ENCODE peak calls at places on chromosomes 6 and 20, in ten cellular contexts. C is HepG2, R is A549, Y is transverse colon, S is ovary, G is GM12878, T is suprapubic skin, A is H1, H is tibial nerve, J is esophagus muscularis mucosa. Q is an unnamed sample.

GRCh38 chr20:63087236-63087871 is 80.6 kb upstream of the BHLHE23 start:
- DNase-seq in C (no peak), R (no peak), Y (peak), S (peak), G (no peak), T (peak), A (no peak), H (no peak), J (no peak), Q (peak)

GRCh38 chr6:90458353-90459224 is 128.3 kb downstream of the MAP3K7 start:
- DNase-seq in C (no peak), R (no peak), Y (no peak), S (no peak), G (no peak), T (no peak), A (no peak), H (no peak), J (no peak), Q (no peak)

GRCh38 chr6:39228111-39228971 is 934 bp downstream of the KCNK5 start:
- DNase-seq in C (no peak), R (no peak), Y (no peak), S (peak), G (no peak), T (no peak), A (no peak), H (no peak), J (no peak), Q (no peak)

GRCh38 chr6:6972456-6972855 is 135.3 kb upstream of the RREB1 start:
- DNase-seq in C (no peak), R (no peak), Y (no peak), S (no peak), G (no peak), T (no peak), A (no peak), H (no peak), J (no peak), Q (no peak)

GRCh38 chr6:125363010-125363359 is 61.2 kb upstream of the HDDC2 start:
- DNase-seq in C (peak), R (no peak), Y (no peak), S (no peak), G (no peak), T (no peak), A (no peak), H (no peak), J (no peak), Q (no peak)

GRCh38 chr6:167778497-167779122 is 48.1 kb upstream of the AFDN start:
- DNase-seq in C (no peak), R (no peak), Y (peak), S (no peak), G (no peak), T (peak), A (no peak), H (no peak), J (no peak), Q (peak)

GRCh38 chr6:132715204-132715603 is 1.3 kb upstream of the VNN1 start:
- DNase-seq in C (peak), R (peak), Y (peak), S (no peak), G (no peak), T (no peak), A (peak), H (no peak), J (no peak), Q (no peak)

GRCh38 chr6:45746046-45746445 is 269.6 kb downstream of the CLIC5 start:
- DNase-seq in C (no peak), R (no peak), Y (no peak), S (no peak), G (no peak), T (no peak), A (no peak), H (no peak), J (peak), Q (no peak)

GRCh38 chr6:161401910-161402309 is 128.0 kb upstream of the AGPAT4 start:
- DNase-seq in C (no peak), R (no peak), Y (no peak), S (no peak), G (no peak), T (no peak), A (no peak), H (no peak), J (no peak), Q (no peak)

GRCh38 chr20:41469868-41470267 is 103.2 kb upstream of the EMILIN3 start:
- DNase-seq in C (no peak), R (no peak), Y (no peak), S (no peak), G (no peak), T (no peak), A (no peak), H (no peak), J (no peak), Q (no peak)

GRCh38 chr20:20547221-20547875 is 165.1 kb downstream of the RALGAPA2 start:
- DNase-seq in C (peak), R (no peak), Y (no peak), S (no peak), G (no peak), T (no peak), A (no peak), H (no peak), J (no peak), Q (no peak)

GRCh38 chr6:104423691-104424090 is 436.0 kb downstream of the HACE1 start:
- DNase-seq in C (no peak), R (no peak), Y (no peak), S (no peak), G (no peak), T (no peak), A (no peak), H (no peak), J (no peak), Q (no peak)

GRCh38 chr20:37265152-37265551 is 3.5 kb upstream of the GHRH start:
- DNase-seq in C (no peak), R (no peak), Y (no peak), S (no peak), G (no peak), T (no peak), A (no peak), H (no peak), J (no peak), Q (no peak)

GRCh38 chr6:13870185-13870584 is 54.6 kb upstream of the RNF182 start:
- DNase-seq in C (no peak), R (no peak), Y (no peak), S (no peak), G (no peak), T (no peak), A (no peak), H (no peak), J (no peak), Q (no peak)

GRCh38 chr6:136037246-136037884 is 185.9 kb downstream of the PDE7B start:
- DNase-seq in C (no peak), R (no peak), Y (no peak), S (peak), G (no peak), T (no peak), A (no peak), H (no peak), J (no peak), Q (no peak)

GRCh38 chr20:63698739-63699465 is 2.5 kb downstream of the TNFRSF6B start:
- DNase-seq in C (no peak), R (peak), Y (peak), S (peak), G (peak), T (no peak), A (no peak), H (peak), J (no peak), Q (peak)

DNA sequence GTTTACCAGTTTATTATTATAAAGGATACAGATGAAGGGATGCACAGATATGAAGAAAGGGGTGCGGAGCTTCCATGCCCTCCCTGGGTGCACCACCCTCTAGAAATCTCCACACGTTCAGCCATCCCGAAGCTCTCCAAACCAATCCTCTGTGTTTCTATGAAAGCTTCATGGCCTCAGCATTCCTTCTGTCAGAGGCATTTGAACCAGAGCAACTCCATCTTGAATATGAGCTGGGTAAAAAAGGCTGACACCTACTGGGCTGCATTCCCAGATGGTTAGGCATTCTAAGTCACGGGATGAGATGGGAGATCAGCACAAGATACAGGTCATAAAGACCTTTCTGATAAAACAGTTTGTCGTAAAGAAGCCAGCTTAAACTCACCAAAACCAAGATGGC is 115.3 kb upstream of the SHLD1 start:
- DNase-seq in C (no peak), R (no peak), Y (no peak), S (no peak), G (no peak), T (no peak), A (no peak), H (no peak), J (no peak), Q (no peak)
- TF ChIP-seq EP300 in C (no peak), R (no peak), Y (no peak), S (no peak), G (no peak), T (no peak), A (no peak), H (no peak), J (no peak), Q (no peak)

DNA sequence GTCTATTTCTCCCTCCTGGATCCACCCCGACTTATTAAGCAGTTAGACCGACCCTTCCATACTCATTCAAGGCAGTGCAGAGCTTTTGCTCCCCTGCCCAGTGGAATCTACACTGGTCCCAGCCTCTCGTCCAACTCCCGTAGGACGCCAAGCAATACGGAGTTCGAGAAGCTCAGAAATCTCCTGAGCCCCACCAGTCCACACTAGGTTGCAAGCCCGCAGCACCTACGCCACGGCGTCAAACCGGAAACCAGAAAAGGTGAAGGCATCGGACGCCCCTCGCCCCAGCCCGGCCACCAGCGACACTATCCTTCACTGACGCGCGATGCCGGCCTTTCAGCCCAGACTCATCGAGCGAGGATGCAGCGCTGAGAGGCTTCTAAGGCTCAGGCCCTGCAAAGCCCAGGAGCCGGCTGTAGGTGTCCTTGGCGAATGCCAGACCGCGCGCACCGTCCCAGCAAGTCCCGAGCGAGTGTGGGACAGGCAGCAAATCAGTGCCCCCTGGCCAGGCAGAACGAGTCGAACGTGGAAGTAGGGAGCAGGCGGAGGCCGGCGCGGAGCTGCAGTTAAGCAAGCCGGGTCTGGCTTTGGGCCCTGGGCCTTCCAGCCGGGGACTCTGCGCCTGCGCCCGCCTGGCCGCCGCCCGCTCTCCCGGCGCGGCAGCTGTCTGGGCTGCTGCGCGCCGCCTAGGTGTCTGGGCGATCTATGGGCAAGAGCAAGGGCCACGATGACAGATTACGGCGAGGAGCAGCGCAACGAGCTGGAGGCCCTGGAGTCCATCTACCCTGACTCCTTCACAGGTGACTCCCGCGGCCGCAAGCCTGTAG is at the start of gene RWDD1:
- DNase-seq in C (peak), R (peak), Y (peak), S (peak), G (peak), T (peak), A (peak), H (peak), J (peak), Q (peak)
- TF ChIP-seq CTCF in C (no peak), R (no peak), Y (peak), S (no peak), G (no peak), T (no peak), A (peak), H (peak), J (peak), Q (no peak)

DNA sequence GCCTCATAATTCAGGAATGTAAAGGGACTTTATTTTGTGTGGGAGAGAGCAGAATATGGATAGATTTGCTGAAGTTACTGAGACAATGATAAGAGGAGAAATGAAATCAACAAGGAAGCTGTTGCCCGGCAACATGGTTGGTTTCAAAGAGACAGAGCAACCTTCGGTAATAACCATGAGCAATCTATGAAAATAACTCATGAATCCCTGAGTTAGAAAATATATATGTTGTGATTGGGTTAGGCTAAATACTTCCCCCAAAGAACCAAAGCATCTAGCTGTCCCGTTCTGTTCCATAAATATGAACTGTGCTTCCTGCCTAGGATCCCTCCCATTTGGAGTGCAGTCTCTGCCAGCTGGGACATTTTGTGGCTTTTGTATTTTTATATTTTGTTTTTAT is 23.1 kb downstream of the SERPINB1 start:
- DNase-seq in C (no peak), R (no peak), Y (peak), S (no peak), G (no peak), T (no peak), A (no peak), H (no peak), J (peak), Q (no peak)
- TF ChIP-seq EP300 in C (no peak), R (no peak), Y (no peak), S (no peak), G (no peak), T (no peak), A (no peak), H (no peak), J (no peak), Q (no peak)

DNA sequence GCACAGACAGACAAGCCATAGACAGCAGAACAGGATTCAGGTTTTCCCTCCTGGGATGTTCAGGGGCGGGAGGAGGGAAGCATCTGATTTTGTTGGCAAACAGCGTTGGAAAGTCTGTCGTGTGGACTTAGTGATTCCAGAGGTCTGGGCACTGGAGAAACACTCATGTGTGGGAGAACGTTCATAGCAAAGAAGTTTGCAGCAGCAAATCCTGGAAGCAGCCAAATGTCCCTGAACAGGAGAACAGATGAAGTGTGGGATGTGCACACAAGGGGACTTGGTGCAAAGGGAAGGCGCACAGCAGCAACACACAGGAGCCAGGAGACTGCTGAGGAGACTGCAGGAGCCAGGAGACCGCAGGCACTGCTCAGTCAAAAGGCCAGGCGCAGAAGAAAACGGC is 264.1 kb upstream of the CDYL start:
- DNase-seq in C (no peak), R (no peak), Y (no peak), S (no peak), G (no peak), T (no peak), A (no peak), H (no peak), J (peak), Q (no peak)
- TF ChIP-seq CTCF in C (no peak), R (no peak), Y (no peak), S (no peak), G (no peak), T (no peak), A (no peak), H (no peak), J (no peak), Q (no peak)

GRCh38 chr20:49661560-49662329 is 51.9 kb downstream of the B4GALT5 start:
- DNase-seq in C (peak), R (no peak), Y (no peak), S (no peak), G (peak), T (no peak), A (no peak), H (no peak), J (no peak), Q (no peak)
- TF ChIP-seq EP300 in C (no peak), R (no peak), Y (no peak), S (no peak), G (no peak), T (no peak), A (no peak), H (no peak), J (no peak), Q (no peak)

DNA sequence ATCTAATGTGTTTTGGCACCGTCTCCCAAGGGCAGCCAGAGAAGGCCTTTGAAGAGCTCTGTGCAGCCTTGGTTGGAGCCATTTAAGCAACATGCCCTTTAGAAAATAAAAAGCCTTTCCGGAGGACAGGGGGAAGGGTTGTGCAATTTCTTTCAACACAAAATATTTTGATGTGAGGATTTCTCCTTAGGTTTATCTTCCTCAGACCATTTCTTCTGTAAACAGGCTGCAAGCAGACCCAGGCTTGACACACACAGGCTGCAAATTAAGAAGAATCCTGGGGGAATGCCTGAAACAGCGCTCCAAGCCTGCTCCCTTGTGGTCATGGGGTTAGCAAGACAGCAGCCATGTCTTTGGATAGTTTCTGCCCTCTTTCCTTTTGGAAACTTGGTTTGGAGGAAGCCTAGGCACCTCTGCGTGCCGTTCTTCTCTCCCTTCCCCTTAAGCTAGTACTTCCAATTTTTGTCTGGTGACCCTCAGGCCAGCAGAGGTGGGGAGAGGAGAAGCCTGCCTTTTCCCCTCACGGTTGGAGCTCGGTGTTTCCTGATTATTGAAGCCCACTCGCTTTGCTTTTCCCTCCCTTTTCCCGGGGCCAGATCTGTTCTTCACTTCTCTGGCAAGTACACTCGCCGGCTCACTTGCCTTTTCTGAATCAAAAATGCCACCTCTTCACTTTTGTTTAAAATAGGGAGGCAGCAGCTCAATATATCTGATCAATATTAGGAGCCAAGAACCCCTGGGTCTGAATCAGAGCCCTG is 39.6 kb upstream of the NOX3 start:
- DNase-seq in C (peak), R (no peak), Y (peak), S (peak), G (no peak), T (no peak), A (peak), H (peak), J (no peak), Q (peak)
- TF ChIP-seq CTCF in C (peak), R (no peak), Y (no peak), S (peak), G (no peak), T (no peak), A (peak), H (no peak), J (peak), Q (no peak)

GRCh38 chr20:35820715-35821114 is 48.9 kb downstream of the PHF20 start:
- DNase-seq in C (no peak), R (no peak), Y (no peak), S (no peak), G (no peak), T (no peak), A (no peak), H (no peak), J (no peak), Q (no peak)
- TF ChIP-seq EP300 in C (no peak), R (no peak), Y (no peak), S (no peak), G (no peak), T (no peak), A (no peak), H (no peak), J (no peak), Q (no peak)